ENCODE peak calls at places on chromosomes 16 and 17, in five cellular contexts. S is PC-3; W is CD8-positive, alpha-beta T cell; C is left ventricle myocardium superior; P is EL. B is an unnamed sample.

GRCh38 chr17:39752241-39752831 is 14.6 kb downstream of the GRB7 start:
- DNase-seq in S (no peak), W (no peak), C (no peak), P (no peak), B (no peak)

GRCh38 chr17:77076046-77076882 is 64.5 kb upstream of the SEC14L1 start:
- DNase-seq in S (peak; percentile 27), W (no peak), C (no peak), P (no peak), B (no peak)

GRCh38 chr17:39406951-39407350 is 5.5 kb upstream of the FBXL20 start:
- DNase-seq in S (no peak), W (no peak), C (no peak), P (no peak), B (no peak)

GRCh38 chr16:4077083-4077714 is 39.0 kb downstream of the ADCY9 start:
- DNase-seq in S (no peak), W (no peak), C (no peak), P (no peak), B (peak; percentile 72)

GRCh38 chr17:69945698-69946185 is 129.3 kb upstream of the KCNJ16 start:
- DNase-seq in S (no peak), W (no peak), C (no peak), P (peak; percentile 18), B (no peak)

GRCh38 chr17:75996665-75997590 is 3.7 kb upstream of the CDK3 start:
- DNase-seq in S (peak; percentile 90), W (peak; percentile 28), C (no peak), P (peak; percentile 81), B (peak; percentile 90)

GRCh38 chr17:688100-688989 is 26.3 kb downstream of the VPS53 start:
- DNase-seq in S (no peak), W (no peak), C (no peak), P (peak; percentile 38), B (no peak)

GRCh38 chr17:74730491-74731346 is 6.3 kb upstream of the RAB37 start:
- DNase-seq in S (peak; percentile 53), W (peak; percentile 69), C (no peak), P (no peak), B (no peak)

GRCh38 chr17:79855331-79856124 is 16.3 kb upstream of the CBX4 start:
- DNase-seq in S (no peak), W (no peak), C (peak; percentile 9), P (no peak), B (no peak)

GRCh38 chr16:84498859-84499620 is 5.4 kb downstream of the MEAK7 start:
- DNase-seq in S (peak; percentile 65), W (no peak), C (no peak), P (no peak), B (peak; percentile 46)

GRCh38 chr16:49643429-49644142 is 212.3 kb downstream of the ZNF423 start:
- DNase-seq in S (no peak), W (no peak), C (no peak), P (peak; percentile 85), B (no peak)

B was measured in bronchial epithelial cell.